ENCODE peak calls at places on chromosomes 3 and 15, in eight cellular contexts. F, C, H, N, J, L, A and R are unnamed samples.

GRCh38 chr15:95742836-95743235 is 587.7 kb upstream of the NR2F2 start:
- DNase-seq in F (peak), C (no peak), H (no peak), N (no peak), J (no peak), L (no peak), A (no peak), R (no peak)

GRCh38 chr3:196227629-196228493 is 11.5 kb downstream of the SLC51A start:
- DNase-seq in F (peak), C (no peak), H (no peak), N (no peak), J (no peak), L (no peak), A (no peak), R (no peak)

GRCh38 chr3:8254489-8254888 is 247.1 kb upstream of the LMCD1 start:
- DNase-seq in F (no peak), C (no peak), H (no peak), N (no peak), J (no peak), L (no peak), A (no peak), R (no peak)

GRCh38 chr15:28024889-28025250 is 74.2 kb downstream of the OCA2 start:
- DNase-seq in F (no peak), C (no peak), H (no peak), N (no peak), J (no peak), L (no peak), A (no peak), R (no peak)

GRCh38 chr3:63933459-63933858 is 21.3 kb upstream of the SCAANT1 start:
- DNase-seq in F (no peak), C (no peak), H (no peak), N (no peak), J (no peak), L (no peak), A (no peak), R (no peak)

GRCh38 chr15:80367094-80367493 is 37.1 kb upstream of the ARNT2 start:
- DNase-seq in F (peak), C (no peak), H (no peak), N (no peak), J (no peak), L (no peak), A (no peak), R (no peak)

GRCh38 chr3:126266291-126266840 is 86.0 kb upstream of the ALDH1L1 start:
- DNase-seq in F (peak), C (no peak), H (peak), N (no peak), J (no peak), L (peak), A (no peak), R (peak)

GRCh38 chr3:129553171-129553570 is 10.2 kb downstream of the H1-8 start:
- DNase-seq in F (no peak), C (no peak), H (no peak), N (no peak), J (no peak), L (no peak), A (no peak), R (no peak)

GRCh38 chr3:37174532-37175126 is at the start of gene LRRFIP2:
- DNase-seq in F (peak), C (peak), H (no peak), N (no peak), J (no peak), L (no peak), A (peak), R (peak)

GRCh38 chr3:11498646-11499045 is 145.1 kb downstream of the VGLL4 start:
- DNase-seq in F (peak), C (no peak), H (no peak), N (no peak), J (no peak), L (peak), A (no peak), R (peak)

GRCh38 chr15:61746589-61746988 is 313.7 kb downstream of the VPS13C start:
- DNase-seq in F (no peak), C (no peak), H (no peak), N (no peak), J (no peak), L (no peak), A (no peak), R (no peak)

GRCh38 chr3:42014949-42015533 is 53.1 kb upstream of the ULK4 start:
- DNase-seq in F (peak), C (no peak), H (peak), N (no peak), J (no peak), L (peak), A (no peak), R (no peak)

GRCh38 chr3:56291953-56292352 is 176.3 kb downstream of the ERC2 start:
- DNase-seq in F (no peak), C (no peak), H (no peak), N (no peak), J (no peak), L (no peak), A (no peak), R (no peak)

GRCh38 chr15:69394556-69395282 is 19.4 kb upstream of the KIF23 start:
- DNase-seq in F (peak), C (peak), H (peak), N (peak), J (no peak), L (peak), A (no peak), R (peak)

GRCh38 chr15:99324082-99324620 is 72.9 kb downstream of the LRRC28 start:
- DNase-seq in F (peak), C (no peak), H (no peak), N (no peak), J (peak), L (no peak), A (no peak), R (peak)

GRCh38 chr3:124826703-124827102 is 60.5 kb downstream of the ITGB5 start:
- DNase-seq in F (peak), C (no peak), H (no peak), N (peak), J (peak), L (no peak), A (peak), R (peak)

GRCh38 chr3:24288538-24289236 is 206.0 kb downstream of the THRB start:
- DNase-seq in F (no peak), C (no peak), H (peak), N (no peak), J (no peak), L (peak), A (no peak), R (no peak)

GRCh38 chr3:13072239-13073041 is 789 bp downstream of the IQSEC1 start:
- DNase-seq in F (no peak), C (no peak), H (peak), N (peak), J (no peak), L (peak), A (peak), R (no peak)

GRCh38 chr3:143203848-143204247 is 84.3 kb downstream of the CHST2 start:
- DNase-seq in F (peak), C (no peak), H (no peak), N (no peak), J (no peak), L (no peak), A (no peak), R (peak)

GRCh38 chr3:15500107-15500724 is 21.3 kb downstream of the COLQ start:
- DNase-seq in F (no peak), C (no peak), H (no peak), N (no peak), J (no peak), L (no peak), A (no peak), R (no peak)